ENCODE peak calls at places on chromosomes 2 and 18, in four cellular contexts. I, T, L and B are unnamed samples.

GRCh38 chr2:56583796-56584313 is 400.1 kb downstream of the CCDC85A start:
- DNase-seq in T (no peak), L (no peak), I (no peak), B (no peak)

GRCh38 chr2:31421634-31422033 is 7.1 kb upstream of the XDH start:
- DNase-seq in I (no peak), L (no peak), T (no peak), B (no peak)

GRCh38 chr2:80591233-80591632 is 286.7 kb upstream of the LRRTM1 start:
- DNase-seq in L (no peak), I (no peak), T (no peak), B (no peak)

GRCh38 chr2:95384854-95385569 is 17.5 kb upstream of the FAHD2A start:
- DNase-seq in I (peak; percentile 22), T (peak; percentile 19), L (peak; percentile 25), B (no peak)

GRCh38 chr2:25281581-25281980 is 60.1 kb downstream of the DNMT3A start:
- DNase-seq in T (no peak), I (no peak), L (no peak), B (peak; percentile 18)

GRCh38 chr2:64653174-64654062 is at the start of gene SERTAD2:
- DNase-seq in L (peak; percentile 91), I (peak; percentile 94), T (peak; percentile 94), B (peak; percentile 75)

GRCh38 chr2:230697676-230698075 is 15.0 kb upstream of the CAB39 start:
- DNase-seq in I (no peak), L (no peak), T (no peak), B (no peak)

GRCh38 chr18:23387265-23387664 is 65.8 kb upstream of the RIOK3 start:
- DNase-seq in I (no peak), T (no peak), L (no peak), B (no peak)

GRCh38 chr2:172087780-172088244 is 2.5 kb downstream of the DLX1 start:
- DNase-seq in L (no peak), I (no peak), T (no peak), B (no peak)

GRCh38 chr2:238166391-238167343 is 7.9 kb downstream of the ERFE start:
- DNase-seq in L (peak; percentile 15), T (no peak), I (no peak), B (no peak)

GRCh38 chr18:23422751-23423418 is 30.2 kb upstream of the RIOK3 start:
- DNase-seq in L (peak; percentile 57), T (peak; percentile 64), I (peak; percentile 38), B (no peak)